ENCODE peak calls at places on chromosomes 6 and 20, in four cellular contexts. One of them, this sample, is unnamed.

GRCh38 chr6:66134021-66134420 is 427.0 kb upstream of the EYS start:
- DNase-seq in RWPE1: no peak
- DNase-seq in aorta: no peak
- DNase-seq in erythroblast: no peak
- DNase-seq in this sample: no peak

GRCh38 chr20:58852559-58853271 is at the start of gene GNAS:
- DNase-seq in aorta: peak; percentile 87
- DNase-seq in erythroblast: peak; percentile 67
- DNase-seq in RWPE1: peak; percentile 90
- DNase-seq in this sample: no peak

GRCh38 chr20:58712116-58712822 is 19.7 kb downstream of the NPEPL1 start:
- DNase-seq in aorta: peak; percentile 61
- DNase-seq in RWPE1: no peak
- DNase-seq in erythroblast: no peak
- DNase-seq in this sample: peak; percentile 82

GRCh38 chr6:106702451-106703110 is 73.2 kb downstream of the QRSL1 start:
- DNase-seq in erythroblast: no peak
- DNase-seq in RWPE1: no peak
- DNase-seq in aorta: no peak
- DNase-seq in this sample: no peak

GRCh38 chr6:44051516-44051915 is 75.7 kb downstream of the MRPL14 start:
- DNase-seq in erythroblast: no peak
- DNase-seq in aorta: peak; percentile 76
- DNase-seq in RWPE1: no peak
- DNase-seq in this sample: no peak

GRCh38 chr20:62020935-62021701 is 44.6 kb downstream of the TAF4 start:
- DNase-seq in RWPE1: no peak
- DNase-seq in erythroblast: no peak
- DNase-seq in aorta: peak; percentile 88
- DNase-seq in this sample: peak; percentile 73

GRCh38 chr20:25071722-25072121 is 10.2 kb downstream of the VSX1 start:
- DNase-seq in aorta: no peak
- DNase-seq in RWPE1: no peak
- DNase-seq in erythroblast: no peak
- DNase-seq in this sample: no peak

GRCh38 chr6:163387317-163387716 is 27.2 kb upstream of the QKI start:
- DNase-seq in aorta: no peak
- DNase-seq in RWPE1: peak; percentile 52
- DNase-seq in erythroblast: no peak
- DNase-seq in this sample: no peak

GRCh38 chr6:144918073-144918472 is 632.9 kb downstream of the UTRN start:
- DNase-seq in RWPE1: no peak
- DNase-seq in aorta: no peak
- DNase-seq in erythroblast: no peak
- DNase-seq in this sample: no peak

GRCh38 chr6:157203312-157203744 is 120.0 kb downstream of the TMEM242 start:
- DNase-seq in erythroblast: no peak
- DNase-seq in RWPE1: no peak
- DNase-seq in aorta: no peak
- DNase-seq in this sample: no peak

GRCh38 chr6:5838656-5839396 is 167.9 kb downstream of the NRN1 start:
- DNase-seq in erythroblast: no peak
- DNase-seq in RWPE1: no peak
- DNase-seq in aorta: no peak
- DNase-seq in this sample: no peak

GRCh38 chr6:129120856-129121255 is 237.9 kb downstream of the LAMA2 start:
- DNase-seq in aorta: no peak
- DNase-seq in erythroblast: no peak
- DNase-seq in RWPE1: no peak
- DNase-seq in this sample: no peak

GRCh38 chr6:111846511-111847409 is 26.5 kb downstream of the FYN start:
- DNase-seq in aorta: no peak
- DNase-seq in erythroblast: peak; percentile 24
- DNase-seq in RWPE1: no peak
- DNase-seq in this sample: no peak

GRCh38 chr20:6053776-6054688 is at the start of gene LRRN4:
- DNase-seq in erythroblast: no peak
- DNase-seq in RWPE1: peak; percentile 86
- DNase-seq in aorta: no peak
- DNase-seq in this sample: peak; percentile 86

GRCh38 chr6:111551521-111552231 is 54.0 kb downstream of the TRAF3IP2 start:
- DNase-seq in RWPE1: no peak
- DNase-seq in erythroblast: peak; percentile 75
- DNase-seq in aorta: no peak
- DNase-seq in this sample: no peak

This sample was measured in RWPE2.